ENCODE peak calls at places on chromosomes 5 and 9, in five cellular contexts. P is lower lobe of right lung, Z is tibial nerve, A is tibial artery, H is spleen. N is an unnamed sample.

GRCh38 chr5:90645024-90645610 is 86.5 kb downstream of the ADGRV1 start:
- DNase-seq in P (no peak), Z (no peak), A (no peak), H (no peak), N (no peak)

GRCh38 chr5:159854916-159855315 is 61.4 kb upstream of the ADRA1B start:
- DNase-seq in P (no peak), Z (no peak), A (no peak), H (no peak), N (no peak)

GRCh38 chr9:122374885-122375420 is 4.1 kb downstream of the PTGS1 start:
- DNase-seq in P (peak; percentile 62), Z (peak; percentile 58), A (peak; percentile 68), H (peak; percentile 64), N (no peak)

GRCh38 chr9:13279284-13280162 is at the start of gene MPDZ:
- DNase-seq in P (peak; percentile 62), Z (peak; percentile 20), A (peak; percentile 38), H (no peak), N (no peak)

GRCh38 chr9:96122756-96123155 is 179.2 kb downstream of the HSD17B3 start:
- DNase-seq in P (no peak), Z (no peak), A (no peak), H (no peak), N (no peak)

GRCh38 chr5:117262607-117263131 is 688.0 kb upstream of the SEMA6A start:
- DNase-seq in P (no peak), Z (no peak), A (no peak), H (no peak), N (no peak)

GRCh38 chr9:129557192-129558036 is 63.5 kb downstream of the C9orf50 start:
- DNase-seq in P (no peak), Z (no peak), A (no peak), H (no peak), N (no peak)

GRCh38 chr5:3789519-3790193 is 194.0 kb downstream of the IRX1 start:
- DNase-seq in P (no peak), Z (no peak), A (no peak), H (no peak), N (no peak)

GRCh38 chr5:65157906-65158603 is 323.7 kb downstream of the ADAMTS6 start:
- DNase-seq in P (no peak), Z (no peak), A (no peak), H (no peak), N (no peak)

GRCh38 chr9:113566712-113567071 is 103.2 kb downstream of the RGS3 start:
- DNase-seq in P (peak; percentile 80), Z (no peak), A (peak; percentile 50), H (peak; percentile 62), N (no peak)

GRCh38 chr9:86562691-86563090 is 208.5 kb upstream of the TUT7 start:
- DNase-seq in P (no peak), Z (no peak), A (no peak), H (no peak), N (no peak)

GRCh38 chr5:111198281-111198948 is 25.8 kb upstream of the CAMK4 start:
- DNase-seq in P (no peak), Z (no peak), A (no peak), H (no peak), N (no peak)

GRCh38 chr5:112351225-112351624 is 67.9 kb downstream of the EPB41L4A start:
- DNase-seq in P (no peak), Z (no peak), A (no peak), H (no peak), N (no peak)

GRCh38 chr5:91928751-91929521 is 545.8 kb upstream of the ARRDC3 start:
- DNase-seq in P (no peak), Z (no peak), A (no peak), H (no peak), N (no peak)

GRCh38 chr5:61290815-61291214 is 41.2 kb upstream of the ZSWIM6 start:
- DNase-seq in P (no peak), Z (no peak), A (no peak), H (no peak), N (no peak)

DNA sequence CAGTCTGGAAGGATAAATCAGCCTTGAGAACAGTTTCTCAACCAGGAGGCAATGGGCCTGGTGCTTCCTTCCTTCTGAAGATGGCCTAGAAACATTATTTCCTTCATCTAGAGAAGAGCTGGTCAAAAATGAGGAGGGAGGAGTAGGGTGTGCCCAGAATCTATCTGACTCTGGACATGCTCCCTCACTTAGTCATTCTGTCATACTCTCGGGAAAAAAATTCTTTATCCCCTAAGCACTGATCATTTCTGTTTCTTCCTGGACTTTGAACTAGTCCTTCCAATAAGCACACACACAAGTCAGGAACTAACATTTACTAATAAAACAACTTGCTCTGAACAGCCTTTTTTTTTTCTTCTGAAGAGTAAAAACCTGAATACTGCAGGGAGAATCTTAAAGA is 160.5 kb downstream of the ZDHHC21 start:
- DNase-seq in P (no peak), Z (no peak), A (no peak), H (no peak), N (no peak)
- H3K4me3 ChIP-seq in P (no peak overlapping the region), Z (no peak overlapping the region), A (no peak overlapping the region), H (no peak overlapping the region), N (no peak overlapping the region)

GRCh38 chr9:20376780-20377179 is 245.5 kb downstream of the MLLT3 start:
- DNase-seq in P (no peak), Z (no peak), A (no peak), H (no peak), N (no peak)
- H3K4me3 ChIP-seq in P (no peak overlapping the region), Z (no peak overlapping the region), A (no peak overlapping the region), H (no peak overlapping the region), N (no peak overlapping the region)

GRCh38 chr5:38321978-38322377 is 63.6 kb downstream of the EGFLAM start:
- DNase-seq in P (no peak), Z (no peak), A (no peak), H (no peak), N (no peak)

GRCh38 chr5:38319486-38319885 is 61.1 kb downstream of the EGFLAM start:
- DNase-seq in P (no peak), Z (no peak), A (no peak), H (no peak), N (no peak)

GRCh38 chr5:38317887-38318286 is 59.5 kb downstream of the EGFLAM start:
- DNase-seq in P (no peak), Z (no peak), A (no peak), H (no peak), N (no peak)

DNA sequence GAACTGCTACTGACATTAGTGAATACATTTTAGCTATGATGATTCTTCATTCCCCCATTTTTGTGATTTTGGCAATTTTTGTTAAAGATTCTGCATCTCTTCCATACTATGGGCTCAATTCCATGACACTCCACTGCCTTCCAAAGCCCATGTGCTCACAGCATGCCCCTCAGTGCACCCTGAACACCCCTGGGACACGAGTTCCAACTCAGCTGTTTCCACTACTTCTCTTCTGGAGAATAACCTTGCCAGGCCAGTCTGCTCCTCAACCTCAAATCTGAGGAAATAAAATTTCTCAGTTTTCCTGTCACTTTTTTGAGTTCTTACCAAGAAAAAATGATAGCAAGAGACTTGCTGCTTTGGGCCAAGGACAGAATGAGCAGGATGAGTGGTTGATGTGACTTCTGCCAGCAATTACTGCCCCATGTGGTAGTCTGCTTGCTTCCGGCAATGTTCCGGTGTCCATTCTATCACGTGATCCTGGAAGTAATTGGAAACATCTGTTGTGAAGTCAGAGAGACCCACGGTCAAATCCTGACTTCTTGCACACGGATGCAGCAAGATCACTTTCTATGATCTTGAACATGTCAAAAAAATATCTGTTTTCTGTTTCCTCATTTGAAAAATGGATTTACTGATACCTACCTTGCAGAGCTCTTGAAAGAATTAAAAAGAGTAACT is 58.3 kb downstream of the EGFLAM start:
- DNase-seq in P (no peak), Z (peak; percentile 48), A (no peak), H (no peak), N (no peak)
- H3K4me3 ChIP-seq in P (no peak overlapping the region), Z (no peak overlapping the region), A (no peak overlapping the region), H (no peak overlapping the region), N (no peak overlapping the region)

GRCh38 chr5:95283022-95283615 is 1.8 kb downstream of the MCTP1 start:
- DNase-seq in P (no peak), Z (no peak), A (no peak), H (no peak), N (no peak)

GRCh38 chr5:95283761-95284511 is 958 bp downstream of the MCTP1 start:
- DNase-seq in P (peak; percentile 72), Z (no peak), A (no peak), H (peak; percentile 85), N (no peak)

GRCh38 chr5:95285406-95285761 is 490 bp upstream of the MCTP1 start:
- DNase-seq in P (no peak), Z (no peak), A (no peak), H (no peak), N (no peak)

GRCh38 chr5:95281211-95281610 is 3.7 kb downstream of the MCTP1 start:
- DNase-seq in P (no peak), Z (no peak), A (no peak), H (no peak), N (no peak)

DNA sequence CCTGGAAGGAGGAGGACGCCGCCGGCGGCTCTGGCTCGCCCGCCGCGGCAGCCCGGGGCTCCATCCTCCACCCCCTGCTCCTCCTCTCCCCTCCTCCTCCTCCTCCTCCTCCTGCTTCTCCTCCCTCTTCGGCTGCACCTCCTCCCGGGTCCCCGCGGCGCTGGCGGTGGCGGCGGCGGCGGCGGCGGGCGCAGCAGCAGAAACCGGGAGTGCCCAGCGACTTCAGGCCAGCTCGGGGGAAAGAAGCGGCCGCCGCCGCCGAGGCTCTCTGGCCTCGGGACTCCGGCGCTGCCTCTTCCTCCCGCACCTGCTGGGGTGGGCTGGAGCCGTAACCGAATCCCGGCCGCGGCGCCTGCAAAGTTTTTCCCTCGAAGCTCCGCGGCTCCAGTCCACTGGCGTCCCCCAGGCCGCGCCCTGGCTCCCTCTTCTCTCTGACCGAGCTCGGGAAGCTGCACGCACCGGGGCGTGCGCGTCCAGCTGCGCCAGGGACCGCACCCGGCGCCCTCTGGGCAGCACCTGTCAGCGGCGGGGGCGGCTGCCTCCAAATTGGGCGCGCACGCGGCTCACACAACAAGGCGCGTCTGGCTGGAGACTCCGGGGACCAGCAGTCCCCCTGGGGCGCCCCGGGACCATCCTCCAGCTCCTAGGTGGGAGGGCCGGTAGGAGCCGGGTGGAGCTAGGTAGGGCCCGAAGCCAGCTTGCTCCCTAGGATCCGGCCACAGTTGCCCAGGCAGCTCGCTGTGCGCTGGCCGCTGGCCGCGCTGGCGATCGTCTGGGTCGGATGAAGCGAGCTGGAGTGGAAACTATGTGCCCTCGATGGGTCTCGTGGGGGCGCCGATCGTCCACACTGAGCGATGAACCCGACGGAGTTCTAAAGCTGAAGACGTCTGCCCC is at the start of gene MCTP1:
- DNase-seq in P (peak; percentile 48), Z (no peak), A (no peak), H (peak; percentile 76), N (no peak)
- H3K4me3 ChIP-seq in P (peak within 1 kb of the TSS; percentile 65), Z (peak within 1 kb of the TSS; percentile 58), A (peak within 1 kb of the TSS; percentile 62), H (peak within 1 kb of the TSS; percentile 60), N (peak within 1 kb of the TSS; percentile 52)

N was measured in esophagus squamous epithelium.